ENCODE peak calls at places on chromosomes 1 and 21, in six cellular contexts. One of them, this sample, is unnamed.

GRCh38 chr1:6690186-6690585 is 11.4 kb downstream of the DNAJC11 start:
- DNase-seq in CD8-positive, alpha-beta memory T cell: no peak
- DNase-seq in head of caudate nucleus: no peak
- DNase-seq in RWPE1: no peak
- DNase-seq in naive thymus-derived CD8-positive, alpha-beta T cell: no peak
- DNase-seq in NCI-H1092 treated with DMSO at 0.1 percent for 48 hours: no peak
- DNase-seq in this sample: no peak

GRCh38 chr1:152167835-152168534 is 9.0 kb upstream of the RPTN start:
- DNase-seq in head of caudate nucleus: no peak
- DNase-seq in RWPE1: peak; percentile 91
- DNase-seq in naive thymus-derived CD8-positive, alpha-beta T cell: no peak
- DNase-seq in CD8-positive, alpha-beta memory T cell: no peak
- DNase-seq in NCI-H1092 treated with DMSO at 0.1 percent for 48 hours: no peak
- DNase-seq in this sample: peak; percentile 99

GRCh38 chr1:115641762-115642167 is at the start of gene VANGL1:
- DNase-seq in NCI-H1092 treated with DMSO at 0.1 percent for 48 hours: peak; percentile 51
- DNase-seq in RWPE1: peak; percentile 73
- DNase-seq in CD8-positive, alpha-beta memory T cell: no peak
- DNase-seq in head of caudate nucleus: peak; percentile 28
- DNase-seq in naive thymus-derived CD8-positive, alpha-beta T cell: no peak
- DNase-seq in this sample: peak; percentile 64

GRCh38 chr1:13697738-13698137 is 2.2 kb upstream of the PRDM2 start:
- DNase-seq in head of caudate nucleus: no peak
- DNase-seq in RWPE1: no peak
- DNase-seq in naive thymus-derived CD8-positive, alpha-beta T cell: no peak
- DNase-seq in NCI-H1092 treated with DMSO at 0.1 percent for 48 hours: no peak
- DNase-seq in CD8-positive, alpha-beta memory T cell: no peak
- DNase-seq in this sample: no peak

GRCh38 chr1:77513839-77514763 is 168.4 kb downstream of the ZZZ3 start:
- DNase-seq in RWPE1: no peak
- DNase-seq in naive thymus-derived CD8-positive, alpha-beta T cell: no peak
- DNase-seq in head of caudate nucleus: peak; percentile 69
- DNase-seq in CD8-positive, alpha-beta memory T cell: no peak
- DNase-seq in NCI-H1092 treated with DMSO at 0.1 percent for 48 hours: no peak
- DNase-seq in this sample: peak; percentile 32

GRCh38 chr1:39409055-39409816 is 82.2 kb upstream of the BMP8A start:
- DNase-seq in CD8-positive, alpha-beta memory T cell: no peak
- DNase-seq in NCI-H1092 treated with DMSO at 0.1 percent for 48 hours: peak; percentile 34
- DNase-seq in head of caudate nucleus: peak; percentile 60
- DNase-seq in naive thymus-derived CD8-positive, alpha-beta T cell: no peak
- DNase-seq in RWPE1: no peak
- DNase-seq in this sample: peak; percentile 35

GRCh38 chr1:18800258-18800657 is 59.2 kb downstream of the TAS1R2 start:
- DNase-seq in NCI-H1092 treated with DMSO at 0.1 percent for 48 hours: no peak
- DNase-seq in RWPE1: no peak
- DNase-seq in CD8-positive, alpha-beta memory T cell: no peak
- DNase-seq in naive thymus-derived CD8-positive, alpha-beta T cell: no peak
- DNase-seq in head of caudate nucleus: no peak
- DNase-seq in this sample: no peak

GRCh38 chr1:29557701-29558445 is 321.6 kb downstream of the PTPRU start:
- DNase-seq in RWPE1: no peak
- DNase-seq in head of caudate nucleus: no peak
- DNase-seq in naive thymus-derived CD8-positive, alpha-beta T cell: no peak
- DNase-seq in NCI-H1092 treated with DMSO at 0.1 percent for 48 hours: no peak
- DNase-seq in CD8-positive, alpha-beta memory T cell: no peak
- DNase-seq in this sample: no peak

GRCh38 chr1:13723810-13724209 is 23.8 kb downstream of the PRDM2 start:
- DNase-seq in RWPE1: no peak
- DNase-seq in CD8-positive, alpha-beta memory T cell: no peak
- DNase-seq in NCI-H1092 treated with DMSO at 0.1 percent for 48 hours: no peak
- DNase-seq in naive thymus-derived CD8-positive, alpha-beta T cell: no peak
- DNase-seq in head of caudate nucleus: no peak
- DNase-seq in this sample: peak; percentile 65

GRCh38 chr1:162087574-162087973 is 18.1 kb downstream of the NOS1AP start:
- DNase-seq in NCI-H1092 treated with DMSO at 0.1 percent for 48 hours: no peak
- DNase-seq in RWPE1: no peak
- DNase-seq in naive thymus-derived CD8-positive, alpha-beta T cell: no peak
- DNase-seq in CD8-positive, alpha-beta memory T cell: no peak
- DNase-seq in head of caudate nucleus: no peak
- DNase-seq in this sample: no peak

GRCh38 chr21:38807987-38808386 is 2.3 kb downstream of the ETS2 start:
- DNase-seq in head of caudate nucleus: no peak
- DNase-seq in RWPE1: no peak
- DNase-seq in CD8-positive, alpha-beta memory T cell: no peak
- DNase-seq in NCI-H1092 treated with DMSO at 0.1 percent for 48 hours: no peak
- DNase-seq in naive thymus-derived CD8-positive, alpha-beta T cell: no peak
- DNase-seq in this sample: no peak

GRCh38 chr1:42454409-42454808 is 1.4 kb downstream of the ZMYND12 start:
- DNase-seq in RWPE1: no peak
- DNase-seq in naive thymus-derived CD8-positive, alpha-beta T cell: no peak
- DNase-seq in NCI-H1092 treated with DMSO at 0.1 percent for 48 hours: no peak
- DNase-seq in CD8-positive, alpha-beta memory T cell: no peak
- DNase-seq in head of caudate nucleus: no peak
- DNase-seq in this sample: no peak

GRCh38 chr1:93631626-93632365 is 49.8 kb downstream of the BCAR3 start:
- DNase-seq in NCI-H1092 treated with DMSO at 0.1 percent for 48 hours: no peak
- DNase-seq in head of caudate nucleus: no peak
- DNase-seq in CD8-positive, alpha-beta memory T cell: no peak
- DNase-seq in RWPE1: no peak
- DNase-seq in naive thymus-derived CD8-positive, alpha-beta T cell: no peak
- DNase-seq in this sample: no peak

GRCh38 chr1:32063261-32063681 is 9.5 kb upstream of the TMEM39B start:
- DNase-seq in RWPE1: peak; percentile 55
- DNase-seq in head of caudate nucleus: no peak
- DNase-seq in naive thymus-derived CD8-positive, alpha-beta T cell: no peak
- DNase-seq in NCI-H1092 treated with DMSO at 0.1 percent for 48 hours: peak; percentile 65
- DNase-seq in CD8-positive, alpha-beta memory T cell: no peak
- DNase-seq in this sample: peak; percentile 38

GRCh38 chr1:63487336-63488065 is 35.5 kb downstream of the ITGB3BP start:
- DNase-seq in naive thymus-derived CD8-positive, alpha-beta T cell: no peak
- DNase-seq in head of caudate nucleus: no peak
- DNase-seq in RWPE1: no peak
- DNase-seq in CD8-positive, alpha-beta memory T cell: no peak
- DNase-seq in NCI-H1092 treated with DMSO at 0.1 percent for 48 hours: no peak
- DNase-seq in this sample: no peak

GRCh38 chr21:46119565-46120271 is 21.8 kb downstream of the COL6A2 start:
- DNase-seq in RWPE1: no peak
- DNase-seq in naive thymus-derived CD8-positive, alpha-beta T cell: peak; percentile 3
- DNase-seq in head of caudate nucleus: no peak
- DNase-seq in NCI-H1092 treated with DMSO at 0.1 percent for 48 hours: no peak
- DNase-seq in CD8-positive, alpha-beta memory T cell: no peak
- DNase-seq in this sample: no peak

GRCh38 chr1:109248797-109249629 is at the start of gene CELSR2:
- DNase-seq in head of caudate nucleus: peak; percentile 80
- DNase-seq in naive thymus-derived CD8-positive, alpha-beta T cell: peak; percentile 63
- DNase-seq in RWPE1: peak; percentile 84
- DNase-seq in NCI-H1092 treated with DMSO at 0.1 percent for 48 hours: peak; percentile 66
- DNase-seq in CD8-positive, alpha-beta memory T cell: peak; percentile 51
- DNase-seq in this sample: peak; percentile 61

GRCh38 chr1:15949453-15950245 is 26.3 kb downstream of the ZBTB17 start:
- DNase-seq in naive thymus-derived CD8-positive, alpha-beta T cell: peak; percentile 48
- DNase-seq in NCI-H1092 treated with DMSO at 0.1 percent for 48 hours: no peak
- DNase-seq in head of caudate nucleus: peak; percentile 71
- DNase-seq in RWPE1: peak; percentile 95
- DNase-seq in CD8-positive, alpha-beta memory T cell: peak; percentile 95
- DNase-seq in this sample: peak; percentile 99

GRCh38 chr1:28917757-28918118 is 3.4 kb downstream of the EPB41 start:
- DNase-seq in NCI-H1092 treated with DMSO at 0.1 percent for 48 hours: no peak
- DNase-seq in naive thymus-derived CD8-positive, alpha-beta T cell: no peak
- DNase-seq in head of caudate nucleus: no peak
- DNase-seq in RWPE1: no peak
- DNase-seq in CD8-positive, alpha-beta memory T cell: no peak
- DNase-seq in this sample: peak; percentile 29

GRCh38 chr1:56446531-56447098 is 132.7 kb downstream of the PLPP3 start:
- DNase-seq in head of caudate nucleus: no peak
- DNase-seq in naive thymus-derived CD8-positive, alpha-beta T cell: no peak
- DNase-seq in NCI-H1092 treated with DMSO at 0.1 percent for 48 hours: no peak
- DNase-seq in RWPE1: no peak
- DNase-seq in CD8-positive, alpha-beta memory T cell: no peak
- DNase-seq in this sample: no peak

GRCh38 chr1:25080294-25081209 is 150.5 kb upstream of the RUNX3 start:
- DNase-seq in CD8-positive, alpha-beta memory T cell: no peak
- DNase-seq in NCI-H1092 treated with DMSO at 0.1 percent for 48 hours: no peak
- DNase-seq in RWPE1: peak; percentile 23
- DNase-seq in naive thymus-derived CD8-positive, alpha-beta T cell: no peak
- DNase-seq in head of caudate nucleus: no peak
- DNase-seq in this sample: peak; percentile 56

GRCh38 chr1:172497230-172497629 is 35.7 kb upstream of the SUCO start:
- DNase-seq in head of caudate nucleus: no peak
- DNase-seq in NCI-H1092 treated with DMSO at 0.1 percent for 48 hours: no peak
- DNase-seq in RWPE1: peak; percentile 36
- DNase-seq in CD8-positive, alpha-beta memory T cell: no peak
- DNase-seq in naive thymus-derived CD8-positive, alpha-beta T cell: no peak
- DNase-seq in this sample: peak; percentile 41

GRCh38 chr1:197559244-197559643 is 216.0 kb downstream of the DENND1B start:
- DNase-seq in head of caudate nucleus: no peak
- DNase-seq in CD8-positive, alpha-beta memory T cell: no peak
- DNase-seq in RWPE1: no peak
- DNase-seq in NCI-H1092 treated with DMSO at 0.1 percent for 48 hours: no peak
- DNase-seq in naive thymus-derived CD8-positive, alpha-beta T cell: no peak
- DNase-seq in this sample: no peak

This sample was measured in mammary epithelial cell.